ENCODE peak calls at places on chromosomes 13 and 19, in ten cellular contexts. B is CD4-positive, alpha-beta T cell; L is GM06990; J is left ventricle myocardium inferior; E is BJ; Y is brain microvascular endothelial cell; V is cardiac muscle cell; S is astrocyte of the spinal cord; I is lower lobe of right lung; W is AG04449. X is an unnamed sample.

GRCh38 chr19:15101479-15102082 is 5.6 kb upstream of the SYDE1 start:
- DNase-seq in S (peak; percentile 39), W (no peak), L (no peak), V (peak; percentile 48), B (peak; percentile 42), Y (peak; percentile 53), I (no peak), J (no peak), E (no peak), X (no peak)

GRCh38 chr13:74132152-74132767 is 1.9 kb downstream of the KLF12 start:
- DNase-seq in B (peak; percentile 15), E (no peak), I (no peak), S (no peak), W (no peak), Y (peak; percentile 64), J (no peak), L (peak; percentile 18), V (no peak), X (no peak)

GRCh38 chr13:111005808-111006494 is 91.1 kb upstream of the ANKRD10 start:
- DNase-seq in V (no peak), L (no peak), B (no peak), E (no peak), Y (peak; percentile 34), S (peak; percentile 65), J (peak; percentile 70), W (no peak), I (no peak), X (no peak)

GRCh38 chr19:3672575-3672948 is 27.7 kb downstream of the PIP5K1C start:
- DNase-seq in V (no peak), I (no peak), Y (no peak), J (no peak), W (no peak), L (no peak), E (no peak), B (no peak), S (no peak), X (no peak)

GRCh38 chr13:43309301-43309700 is 285.9 kb downstream of the DNAJC15 start:
- DNase-seq in Y (no peak), S (no peak), J (no peak), V (no peak), W (no peak), B (no peak), I (no peak), E (no peak), L (no peak), X (no peak)

GRCh38 chr13:36520111-36520510 is 87.8 kb downstream of the CCNA1 start:
- DNase-seq in B (no peak), S (peak; percentile 16), L (no peak), J (no peak), E (no peak), W (no peak), V (no peak), Y (no peak), I (no peak), X (no peak)

GRCh38 chr19:3324405-3324856 is 42.0 kb upstream of the NFIC start:
- DNase-seq in J (peak; percentile 53), L (no peak), E (no peak), W (no peak), B (peak; percentile 65), S (no peak), I (peak; percentile 79), V (no peak), Y (peak; percentile 35), X (no peak)

GRCh38 chr19:4113398-4114088 is 10.4 kb downstream of the MAP2K2 start:
- DNase-seq in B (no peak), V (no peak), E (no peak), W (no peak), Y (no peak), L (no peak), J (peak; percentile 44), S (no peak), I (no peak), X (no peak)

GRCh38 chr13:76754414-76754813 is 131.8 kb downstream of the KCTD12 start:
- DNase-seq in I (no peak), L (no peak), V (peak; percentile 45), W (no peak), J (no peak), Y (peak; percentile 72), B (no peak), E (no peak), S (peak; percentile 70), X (no peak)

GRCh38 chr19:2064788-2065524 is 13.9 kb upstream of the MKNK2 start:
- DNase-seq in E (no peak), S (no peak), Y (no peak), J (peak; percentile 73), I (no peak), B (no peak), L (peak; percentile 24), W (no peak), V (no peak), X (no peak)

GRCh38 chr19:51331193-51331592 is 10.7 kb downstream of the VSIG10L start:
- DNase-seq in V (no peak), E (no peak), L (no peak), W (no peak), S (no peak), I (no peak), B (no peak), Y (no peak), J (no peak), X (no peak)

GRCh38 chr19:10256551-10256950 is 4.5 kb downstream of the MRPL4 start:
- DNase-seq in W (no peak), E (no peak), I (no peak), Y (no peak), J (no peak), L (no peak), V (no peak), B (no peak), S (no peak), X (no peak)

GRCh38 chr13:106507560-106508274 is 27.7 kb downstream of the EFNB2 start:
- DNase-seq in S (peak; percentile 97), Y (peak; percentile 96), W (peak; percentile 83), L (no peak), B (no peak), I (no peak), V (no peak), E (peak; percentile 45), J (no peak), X (no peak)

DNA sequence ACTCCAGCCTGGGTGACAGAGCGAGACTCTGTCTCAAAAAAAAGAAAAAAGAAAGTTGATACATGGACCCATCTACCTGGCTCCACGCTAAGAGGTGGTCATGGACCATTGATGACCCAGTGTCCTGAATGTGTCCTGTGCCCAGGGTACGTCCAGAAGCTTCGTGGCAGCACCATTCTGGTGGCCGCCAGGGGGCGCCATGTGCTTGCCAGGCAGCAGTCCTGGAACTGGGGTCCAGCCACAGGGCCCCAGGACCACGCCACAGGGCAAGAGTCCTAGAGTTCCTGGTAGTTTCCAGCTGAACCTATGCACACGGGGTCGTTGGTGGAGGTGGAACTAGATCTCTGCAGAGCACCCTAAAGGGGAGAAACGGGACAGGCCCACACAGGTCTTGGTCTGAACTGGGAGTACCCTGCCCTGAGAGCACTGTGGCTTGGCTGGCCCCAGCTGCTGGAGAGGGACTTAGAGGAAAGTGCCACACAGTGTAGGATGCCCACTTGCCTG is 19.9 kb upstream of the FBXO27 start:
- DNase-seq in B (peak; percentile 62), I (peak; percentile 81), L (peak; percentile 49), V (peak; percentile 71), J (peak; percentile 30), S (peak; percentile 52), W (no peak), Y (peak; percentile 47), E (no peak), X (no peak)
- TF ChIP-seq CTCF in B (peak; percentile 88), I (peak; percentile 88), L (peak; percentile 85), V (peak; percentile 85), J (peak; percentile 74), S (peak; percentile 92), W (peak; percentile 90), Y (peak; percentile 96), E (peak; percentile 93), X (peak; percentile 88)

DNA sequence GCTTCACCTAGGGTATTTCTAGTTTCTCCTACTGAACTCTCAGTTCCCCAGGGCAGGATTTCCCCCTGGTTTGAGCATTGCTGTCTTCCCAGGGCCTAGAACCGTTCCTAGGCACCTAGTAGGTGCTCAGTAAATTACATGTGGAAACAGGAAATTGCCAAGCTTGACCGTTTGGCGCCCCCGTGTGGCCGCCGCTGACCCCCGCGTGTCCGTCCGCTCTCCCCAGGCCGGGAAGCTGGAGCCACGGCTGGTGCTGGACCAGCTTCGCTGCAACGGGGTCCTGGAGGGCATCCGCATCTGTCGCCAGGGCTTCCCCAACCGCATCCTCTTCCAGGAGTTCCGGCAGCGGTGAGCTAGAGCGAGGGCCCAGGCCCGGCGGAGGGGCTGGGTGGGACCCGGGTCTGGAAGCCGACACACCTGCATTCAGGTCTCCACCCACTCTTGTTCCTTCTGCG is 55.5 kb downstream of the MYH14 start:
- DNase-seq in B (no peak), I (no peak), L (peak; percentile 60), W (no peak), V (no peak), E (no peak), Y (no peak), J (no peak), S (no peak), X (no peak)
- TF ChIP-seq CTCF in B (no peak), I (peak; percentile 59), L (peak; percentile 84), W (peak; percentile 11), V (peak; percentile 53), E (peak; percentile 10), Y (peak; percentile 41), J (peak; percentile 59), S (peak; percentile 31), X (no peak)

GRCh38 chr13:50250403-50250802 is 235.2 kb downstream of the KCNRG start:
- DNase-seq in L (no peak), J (no peak), B (no peak), S (no peak), E (no peak), W (no peak), V (no peak), I (no peak), Y (no peak), X (no peak)

GRCh38 chr13:50243926-50244325 is 228.7 kb downstream of the KCNRG start:
- DNase-seq in B (no peak), J (no peak), E (no peak), S (no peak), I (no peak), Y (no peak), W (no peak), L (no peak), V (no peak), X (no peak)

GRCh38 chr13:50244913-50245574 is 229.8 kb downstream of the KCNRG start:
- DNase-seq in S (peak; percentile 91), B (no peak), E (peak; percentile 59), J (no peak), I (no peak), W (no peak), V (no peak), Y (peak; percentile 91), L (peak; percentile 60), X (peak; percentile 38)

GRCh38 chr13:50244355-50244912 is 229.2 kb downstream of the KCNRG start:
- DNase-seq in J (no peak), I (no peak), E (no peak), Y (no peak), V (no peak), L (no peak), S (no peak), B (no peak), W (no peak), X (no peak)

GRCh38 chr13:50248537-50249521 is 233.6 kb downstream of the KCNRG start:
- DNase-seq in I (no peak), W (no peak), J (no peak), E (no peak), S (no peak), L (no peak), V (no peak), Y (no peak), B (no peak), X (no peak)
- TF ChIP-seq CTCF in I (no peak), W (no peak), J (no peak), E (no peak), S (no peak), L (no peak), V (no peak), Y (peak; percentile 3), B (no peak), X (no peak)

GRCh38 chr13:113551081-113552000 is 33.2 kb upstream of the TFDP1 start:
- DNase-seq in I (peak; percentile 8), Y (no peak), L (no peak), S (no peak), J (no peak), B (no peak), W (no peak), V (no peak), E (no peak), X (no peak)
- TF ChIP-seq CTCF in I (no peak), Y (no peak), L (no peak), S (no peak), J (no peak), B (no peak), W (no peak), V (no peak), E (no peak), X (no peak)